ENCODE peak calls at places on chromosomes 7 and 10, in ten cellular contexts. One of them, this sample, is unnamed.

GRCh38 chr7:4681922-4682620 is at the start of gene FOXK1:
- DNase-seq in GM04504: no peak
- DNase-seq in natural killer cell treated with Interleukin-12 subunit alpha and Interleukin-12 subunit beta and Interleukin-15 and Interleukin-18, amount 100 ng/mL, for 72 hours: peak
- DNase-seq in transverse colon: peak
- DNase-seq in astrocyte: peak
- DNase-seq in germinal center: peak
- DNase-seq in hepatocyte: peak
- DNase-seq in stimulated activated CD8-positive, alpha-beta memory T cell treated with anti-CD3 and anti-CD28 coated beads, Interleukin-4, amount 100 ng/mL, for 4 hours: peak
- DNase-seq in cardiac septum: peak
- DNase-seq in HTR-8/SVneo: peak
- DNase-seq in this sample: peak

GRCh38 chr7:125090596-125090995 is 161.0 kb upstream of the POT1 start:
- DNase-seq in HTR-8/SVneo: no peak
- DNase-seq in astrocyte: no peak
- DNase-seq in GM04504: no peak
- DNase-seq in transverse colon: no peak
- DNase-seq in germinal center: no peak
- DNase-seq in cardiac septum: no peak
- DNase-seq in natural killer cell treated with Interleukin-12 subunit alpha and Interleukin-12 subunit beta and Interleukin-15 and Interleukin-18, amount 100 ng/mL, for 72 hours: no peak
- DNase-seq in hepatocyte: no peak
- DNase-seq in stimulated activated CD8-positive, alpha-beta memory T cell treated with anti-CD3 and anti-CD28 coated beads, Interleukin-4, amount 100 ng/mL, for 4 hours: no peak
- DNase-seq in this sample: no peak

GRCh38 chr7:47471831-47472230 is 110.1 kb downstream of the TNS3 start:
- DNase-seq in GM04504: no peak
- DNase-seq in hepatocyte: no peak
- DNase-seq in HTR-8/SVneo: no peak
- DNase-seq in cardiac septum: no peak
- DNase-seq in stimulated activated CD8-positive, alpha-beta memory T cell treated with anti-CD3 and anti-CD28 coated beads, Interleukin-4, amount 100 ng/mL, for 4 hours: no peak
- DNase-seq in natural killer cell treated with Interleukin-12 subunit alpha and Interleukin-12 subunit beta and Interleukin-15 and Interleukin-18, amount 100 ng/mL, for 72 hours: no peak
- DNase-seq in germinal center: no peak
- DNase-seq in transverse colon: no peak
- DNase-seq in astrocyte: no peak
- DNase-seq in this sample: no peak

GRCh38 chr7:2897023-2897422 is 52.9 kb upstream of the GNA12 start:
- DNase-seq in germinal center: no peak
- DNase-seq in stimulated activated CD8-positive, alpha-beta memory T cell treated with anti-CD3 and anti-CD28 coated beads, Interleukin-4, amount 100 ng/mL, for 4 hours: no peak
- DNase-seq in GM04504: no peak
- DNase-seq in hepatocyte: no peak
- DNase-seq in cardiac septum: no peak
- DNase-seq in HTR-8/SVneo: no peak
- DNase-seq in astrocyte: no peak
- DNase-seq in transverse colon: no peak
- DNase-seq in natural killer cell treated with Interleukin-12 subunit alpha and Interleukin-12 subunit beta and Interleukin-15 and Interleukin-18, amount 100 ng/mL, for 72 hours: no peak
- DNase-seq in this sample: no peak

GRCh38 chr7:140260767-140261486 is 84.1 kb upstream of the KDM7A start:
- DNase-seq in natural killer cell treated with Interleukin-12 subunit alpha and Interleukin-12 subunit beta and Interleukin-15 and Interleukin-18, amount 100 ng/mL, for 72 hours: peak
- DNase-seq in germinal center: no peak
- DNase-seq in transverse colon: peak
- DNase-seq in cardiac septum: no peak
- DNase-seq in hepatocyte: no peak
- DNase-seq in stimulated activated CD8-positive, alpha-beta memory T cell treated with anti-CD3 and anti-CD28 coated beads, Interleukin-4, amount 100 ng/mL, for 4 hours: no peak
- DNase-seq in HTR-8/SVneo: no peak
- DNase-seq in GM04504: no peak
- DNase-seq in astrocyte: no peak
- DNase-seq in this sample: no peak

GRCh38 chr7:106626376-106627293 is 34.3 kb downstream of the CCDC71L start:
- DNase-seq in germinal center: no peak
- DNase-seq in hepatocyte: peak
- DNase-seq in natural killer cell treated with Interleukin-12 subunit alpha and Interleukin-12 subunit beta and Interleukin-15 and Interleukin-18, amount 100 ng/mL, for 72 hours: no peak
- DNase-seq in astrocyte: no peak
- DNase-seq in stimulated activated CD8-positive, alpha-beta memory T cell treated with anti-CD3 and anti-CD28 coated beads, Interleukin-4, amount 100 ng/mL, for 4 hours: no peak
- DNase-seq in HTR-8/SVneo: no peak
- DNase-seq in cardiac septum: no peak
- DNase-seq in transverse colon: peak
- DNase-seq in GM04504: no peak
- DNase-seq in this sample: peak

GRCh38 chr7:2939193-2939885 is 95.2 kb upstream of the GNA12 start:
- DNase-seq in cardiac septum: peak
- DNase-seq in germinal center: no peak
- DNase-seq in hepatocyte: no peak
- DNase-seq in transverse colon: no peak
- DNase-seq in stimulated activated CD8-positive, alpha-beta memory T cell treated with anti-CD3 and anti-CD28 coated beads, Interleukin-4, amount 100 ng/mL, for 4 hours: no peak
- DNase-seq in HTR-8/SVneo: no peak
- DNase-seq in natural killer cell treated with Interleukin-12 subunit alpha and Interleukin-12 subunit beta and Interleukin-15 and Interleukin-18, amount 100 ng/mL, for 72 hours: no peak
- DNase-seq in GM04504: no peak
- DNase-seq in astrocyte: no peak
- DNase-seq in this sample: no peak

GRCh38 chr7:157464971-157465481 is 128.2 kb downstream of the DNAJB6 start:
- DNase-seq in HTR-8/SVneo: no peak
- DNase-seq in cardiac septum: peak
- DNase-seq in hepatocyte: no peak
- DNase-seq in astrocyte: no peak
- DNase-seq in GM04504: no peak
- DNase-seq in transverse colon: no peak
- DNase-seq in germinal center: no peak
- DNase-seq in stimulated activated CD8-positive, alpha-beta memory T cell treated with anti-CD3 and anti-CD28 coated beads, Interleukin-4, amount 100 ng/mL, for 4 hours: no peak
- DNase-seq in natural killer cell treated with Interleukin-12 subunit alpha and Interleukin-12 subunit beta and Interleukin-15 and Interleukin-18, amount 100 ng/mL, for 72 hours: no peak
- DNase-seq in this sample: no peak

GRCh38 chr10:108471420-108471819 is 1306.9 kb upstream of the SORCS1 start:
- DNase-seq in astrocyte: no peak
- DNase-seq in HTR-8/SVneo: no peak
- DNase-seq in natural killer cell treated with Interleukin-12 subunit alpha and Interleukin-12 subunit beta and Interleukin-15 and Interleukin-18, amount 100 ng/mL, for 72 hours: no peak
- DNase-seq in stimulated activated CD8-positive, alpha-beta memory T cell treated with anti-CD3 and anti-CD28 coated beads, Interleukin-4, amount 100 ng/mL, for 4 hours: no peak
- DNase-seq in GM04504: no peak
- DNase-seq in cardiac septum: no peak
- DNase-seq in transverse colon: no peak
- DNase-seq in hepatocyte: no peak
- DNase-seq in germinal center: no peak
- DNase-seq in this sample: no peak

GRCh38 chr10:97572214-97572989 is at the start of gene ANKRD2:
- DNase-seq in stimulated activated CD8-positive, alpha-beta memory T cell treated with anti-CD3 and anti-CD28 coated beads, Interleukin-4, amount 100 ng/mL, for 4 hours: no peak
- DNase-seq in hepatocyte: peak
- DNase-seq in transverse colon: peak
- DNase-seq in cardiac septum: peak
- DNase-seq in natural killer cell treated with Interleukin-12 subunit alpha and Interleukin-12 subunit beta and Interleukin-15 and Interleukin-18, amount 100 ng/mL, for 72 hours: no peak
- DNase-seq in astrocyte: peak
- DNase-seq in GM04504: peak
- DNase-seq in germinal center: peak
- DNase-seq in HTR-8/SVneo: peak
- DNase-seq in this sample: peak

GRCh38 chr10:118569241-118569881 is 26.1 kb downstream of the PRLHR start:
- DNase-seq in germinal center: no peak
- DNase-seq in stimulated activated CD8-positive, alpha-beta memory T cell treated with anti-CD3 and anti-CD28 coated beads, Interleukin-4, amount 100 ng/mL, for 4 hours: no peak
- DNase-seq in hepatocyte: no peak
- DNase-seq in astrocyte: no peak
- DNase-seq in cardiac septum: no peak
- DNase-seq in HTR-8/SVneo: no peak
- DNase-seq in natural killer cell treated with Interleukin-12 subunit alpha and Interleukin-12 subunit beta and Interleukin-15 and Interleukin-18, amount 100 ng/mL, for 72 hours: no peak
- DNase-seq in transverse colon: no peak
- DNase-seq in GM04504: no peak
- DNase-seq in this sample: no peak

GRCh38 chr10:121070257-121070656 is 219.1 kb downstream of the WDR11 start:
- DNase-seq in cardiac septum: no peak
- DNase-seq in stimulated activated CD8-positive, alpha-beta memory T cell treated with anti-CD3 and anti-CD28 coated beads, Interleukin-4, amount 100 ng/mL, for 4 hours: no peak
- DNase-seq in GM04504: no peak
- DNase-seq in natural killer cell treated with Interleukin-12 subunit alpha and Interleukin-12 subunit beta and Interleukin-15 and Interleukin-18, amount 100 ng/mL, for 72 hours: no peak
- DNase-seq in HTR-8/SVneo: no peak
- DNase-seq in transverse colon: peak
- DNase-seq in hepatocyte: peak
- DNase-seq in astrocyte: no peak
- DNase-seq in germinal center: peak
- DNase-seq in this sample: no peak

GRCh38 chr7:37440738-37441404 is 7.8 kb downstream of the ELMO1 start:
- DNase-seq in natural killer cell treated with Interleukin-12 subunit alpha and Interleukin-12 subunit beta and Interleukin-15 and Interleukin-18, amount 100 ng/mL, for 72 hours: no peak
- DNase-seq in transverse colon: no peak
- DNase-seq in GM04504: no peak
- DNase-seq in HTR-8/SVneo: no peak
- DNase-seq in stimulated activated CD8-positive, alpha-beta memory T cell treated with anti-CD3 and anti-CD28 coated beads, Interleukin-4, amount 100 ng/mL, for 4 hours: no peak
- DNase-seq in hepatocyte: no peak
- DNase-seq in astrocyte: no peak
- DNase-seq in cardiac septum: no peak
- DNase-seq in germinal center: no peak
- DNase-seq in this sample: no peak

GRCh38 chr10:80829562-80829961 is 291.9 kb downstream of the SH2D4B start:
- DNase-seq in transverse colon: no peak
- DNase-seq in cardiac septum: no peak
- DNase-seq in GM04504: no peak
- DNase-seq in germinal center: no peak
- DNase-seq in astrocyte: no peak
- DNase-seq in natural killer cell treated with Interleukin-12 subunit alpha and Interleukin-12 subunit beta and Interleukin-15 and Interleukin-18, amount 100 ng/mL, for 72 hours: no peak
- DNase-seq in hepatocyte: no peak
- DNase-seq in HTR-8/SVneo: no peak
- DNase-seq in stimulated activated CD8-positive, alpha-beta memory T cell treated with anti-CD3 and anti-CD28 coated beads, Interleukin-4, amount 100 ng/mL, for 4 hours: no peak
- DNase-seq in this sample: no peak

GRCh38 chr10:101122270-101123084 is 8.6 kb upstream of the TLX1 start:
- DNase-seq in astrocyte: no peak
- DNase-seq in hepatocyte: no peak
- DNase-seq in stimulated activated CD8-positive, alpha-beta memory T cell treated with anti-CD3 and anti-CD28 coated beads, Interleukin-4, amount 100 ng/mL, for 4 hours: no peak
- DNase-seq in cardiac septum: no peak
- DNase-seq in natural killer cell treated with Interleukin-12 subunit alpha and Interleukin-12 subunit beta and Interleukin-15 and Interleukin-18, amount 100 ng/mL, for 72 hours: no peak
- DNase-seq in germinal center: no peak
- DNase-seq in HTR-8/SVneo: no peak
- DNase-seq in GM04504: no peak
- DNase-seq in transverse colon: no peak
- DNase-seq in this sample: no peak

GRCh38 chr10:72426982-72427381 is 72.3 kb upstream of the DNAJB12 start:
- DNase-seq in GM04504: no peak
- DNase-seq in cardiac septum: no peak
- DNase-seq in natural killer cell treated with Interleukin-12 subunit alpha and Interleukin-12 subunit beta and Interleukin-15 and Interleukin-18, amount 100 ng/mL, for 72 hours: no peak
- DNase-seq in hepatocyte: no peak
- DNase-seq in astrocyte: no peak
- DNase-seq in germinal center: no peak
- DNase-seq in HTR-8/SVneo: no peak
- DNase-seq in stimulated activated CD8-positive, alpha-beta memory T cell treated with anti-CD3 and anti-CD28 coated beads, Interleukin-4, amount 100 ng/mL, for 4 hours: no peak
- DNase-seq in transverse colon: no peak
- DNase-seq in this sample: no peak

GRCh38 chr10:97796651-97797050 is 24.9 kb upstream of the SFRP5 start:
- DNase-seq in hepatocyte: no peak
- DNase-seq in cardiac septum: no peak
- DNase-seq in transverse colon: no peak
- DNase-seq in astrocyte: no peak
- DNase-seq in germinal center: no peak
- DNase-seq in GM04504: no peak
- DNase-seq in natural killer cell treated with Interleukin-12 subunit alpha and Interleukin-12 subunit beta and Interleukin-15 and Interleukin-18, amount 100 ng/mL, for 72 hours: peak
- DNase-seq in HTR-8/SVneo: no peak
- DNase-seq in stimulated activated CD8-positive, alpha-beta memory T cell treated with anti-CD3 and anti-CD28 coated beads, Interleukin-4, amount 100 ng/mL, for 4 hours: peak
- DNase-seq in this sample: no peak

GRCh38 chr10:34801066-34801738 is 13.9 kb downstream of the PARD3 start:
- DNase-seq in astrocyte: peak
- DNase-seq in natural killer cell treated with Interleukin-12 subunit alpha and Interleukin-12 subunit beta and Interleukin-15 and Interleukin-18, amount 100 ng/mL, for 72 hours: no peak
- DNase-seq in transverse colon: peak
- DNase-seq in stimulated activated CD8-positive, alpha-beta memory T cell treated with anti-CD3 and anti-CD28 coated beads, Interleukin-4, amount 100 ng/mL, for 4 hours: no peak
- DNase-seq in germinal center: no peak
- DNase-seq in GM04504: no peak
- DNase-seq in HTR-8/SVneo: no peak
- DNase-seq in cardiac septum: no peak
- DNase-seq in hepatocyte: no peak
- DNase-seq in this sample: no peak

GRCh38 chr7:141641876-141642275 is 60.1 kb downstream of the DENND11 start:
- DNase-seq in hepatocyte: no peak
- DNase-seq in cardiac septum: no peak
- DNase-seq in GM04504: no peak
- DNase-seq in transverse colon: no peak
- DNase-seq in HTR-8/SVneo: no peak
- DNase-seq in natural killer cell treated with Interleukin-12 subunit alpha and Interleukin-12 subunit beta and Interleukin-15 and Interleukin-18, amount 100 ng/mL, for 72 hours: no peak
- DNase-seq in germinal center: no peak
- DNase-seq in stimulated activated CD8-positive, alpha-beta memory T cell treated with anti-CD3 and anti-CD28 coated beads, Interleukin-4, amount 100 ng/mL, for 4 hours: no peak
- DNase-seq in astrocyte: no peak
- DNase-seq in this sample: no peak

GRCh38 chr10:27153855-27154198 is 357 bp downstream of the YME1L1 start:
- DNase-seq in hepatocyte: no peak
- DNase-seq in transverse colon: no peak
- DNase-seq in HTR-8/SVneo: peak
- DNase-seq in astrocyte: peak
- DNase-seq in germinal center: no peak
- DNase-seq in cardiac septum: no peak
- DNase-seq in GM04504: no peak
- DNase-seq in stimulated activated CD8-positive, alpha-beta memory T cell treated with anti-CD3 and anti-CD28 coated beads, Interleukin-4, amount 100 ng/mL, for 4 hours: no peak
- DNase-seq in natural killer cell treated with Interleukin-12 subunit alpha and Interleukin-12 subunit beta and Interleukin-15 and Interleukin-18, amount 100 ng/mL, for 72 hours: no peak
- DNase-seq in this sample: no peak

GRCh38 chr7:132270517-132270916 is 305.8 kb downstream of the PLXNA4 start:
- DNase-seq in cardiac septum: no peak
- DNase-seq in GM04504: no peak
- DNase-seq in astrocyte: no peak
- DNase-seq in natural killer cell treated with Interleukin-12 subunit alpha and Interleukin-12 subunit beta and Interleukin-15 and Interleukin-18, amount 100 ng/mL, for 72 hours: no peak
- DNase-seq in transverse colon: no peak
- DNase-seq in HTR-8/SVneo: no peak
- DNase-seq in germinal center: no peak
- DNase-seq in stimulated activated CD8-positive, alpha-beta memory T cell treated with anti-CD3 and anti-CD28 coated beads, Interleukin-4, amount 100 ng/mL, for 4 hours: no peak
- DNase-seq in hepatocyte: peak
- DNase-seq in this sample: no peak